ENCODE peak calls at places on chromosomes 7 and 10, in six cellular contexts. One of them, this sample, is unnamed.

GRCh38 chr10:5293691-5294550 is 70.8 kb upstream of the UCN3 start:
- DNase-seq in neuronal stem cell: peak
- DNase-seq in PC-3: peak
- DNase-seq in IMR-90: peak
- DNase-seq in endothelial cell of umbilical vein: peak
- DNase-seq in neural progenitor cell: peak
- DNase-seq in this sample: peak

GRCh38 chr7:31508823-31509222 is 5.1 kb upstream of the ITPRID1 start:
- DNase-seq in neuronal stem cell: no peak
- DNase-seq in PC-3: no peak
- DNase-seq in IMR-90: no peak
- DNase-seq in endothelial cell of umbilical vein: no peak
- DNase-seq in neural progenitor cell: no peak
- DNase-seq in this sample: no peak

GRCh38 chr10:70188768-70189167 is 18.5 kb upstream of the SAR1A start:
- DNase-seq in neuronal stem cell: no peak
- DNase-seq in PC-3: no peak
- DNase-seq in IMR-90: no peak
- DNase-seq in endothelial cell of umbilical vein: no peak
- DNase-seq in neural progenitor cell: no peak
- DNase-seq in this sample: no peak

GRCh38 chr7:152081088-152081487 is 55.6 kb downstream of the GALNT11 start:
- DNase-seq in neuronal stem cell: no peak
- DNase-seq in PC-3: peak
- DNase-seq in IMR-90: no peak
- DNase-seq in endothelial cell of umbilical vein: no peak
- DNase-seq in neural progenitor cell: peak
- DNase-seq in this sample: no peak

GRCh38 chr10:113080621-113081229 is 130.7 kb downstream of the TCF7L2 start:
- DNase-seq in neuronal stem cell: no peak
- DNase-seq in PC-3: no peak
- DNase-seq in IMR-90: no peak
- DNase-seq in endothelial cell of umbilical vein: no peak
- DNase-seq in neural progenitor cell: no peak
- DNase-seq in this sample: no peak

GRCh38 chr10:103632247-103632642 is 138.7 kb downstream of the NEURL1 start:
- DNase-seq in neuronal stem cell: no peak
- DNase-seq in PC-3: no peak
- DNase-seq in IMR-90: no peak
- DNase-seq in endothelial cell of umbilical vein: no peak
- DNase-seq in neural progenitor cell: no peak
- DNase-seq in this sample: peak

GRCh38 chr7:150451833-150452431 is 1.5 kb downstream of the GIMAP8 start:
- DNase-seq in neuronal stem cell: no peak
- DNase-seq in PC-3: no peak
- DNase-seq in IMR-90: no peak
- DNase-seq in endothelial cell of umbilical vein: peak
- DNase-seq in neural progenitor cell: no peak
- DNase-seq in this sample: no peak

GRCh38 chr7:132965951-132966350 is 115.9 kb downstream of the CHCHD3 start:
- DNase-seq in neuronal stem cell: no peak
- DNase-seq in PC-3: peak
- DNase-seq in IMR-90: no peak
- DNase-seq in endothelial cell of umbilical vein: no peak
- DNase-seq in neural progenitor cell: no peak
- DNase-seq in this sample: no peak

GRCh38 chr7:27605689-27606269 is 56.9 kb downstream of the HIBADH start:
- DNase-seq in neuronal stem cell: no peak
- DNase-seq in PC-3: peak
- DNase-seq in IMR-90: peak
- DNase-seq in endothelial cell of umbilical vein: peak
- DNase-seq in neural progenitor cell: peak
- DNase-seq in this sample: peak

GRCh38 chr10:17734432-17735110 is 17.4 kb upstream of the TMEM236 start:
- DNase-seq in neuronal stem cell: no peak
- DNase-seq in PC-3: no peak
- DNase-seq in IMR-90: no peak
- DNase-seq in endothelial cell of umbilical vein: no peak
- DNase-seq in neural progenitor cell: no peak
- DNase-seq in this sample: no peak

GRCh38 chr7:149027055-149027454 is 1.2 kb downstream of the PDIA4 start:
- DNase-seq in neuronal stem cell: no peak
- DNase-seq in PC-3: no peak
- DNase-seq in IMR-90: no peak
- DNase-seq in endothelial cell of umbilical vein: no peak
- DNase-seq in neural progenitor cell: no peak
- DNase-seq in this sample: peak

GRCh38 chr7:133480868-133481267 is 228.0 kb downstream of the EXOC4 start:
- DNase-seq in neuronal stem cell: no peak
- DNase-seq in PC-3: no peak
- DNase-seq in IMR-90: no peak
- DNase-seq in endothelial cell of umbilical vein: no peak
- DNase-seq in neural progenitor cell: no peak
- DNase-seq in this sample: no peak

GRCh38 chr7:45225560-45226335 is 68.2 kb downstream of the RAMP3 start:
- DNase-seq in neuronal stem cell: no peak
- DNase-seq in PC-3: no peak
- DNase-seq in IMR-90: no peak
- DNase-seq in endothelial cell of umbilical vein: no peak
- DNase-seq in neural progenitor cell: no peak
- DNase-seq in this sample: no peak

GRCh38 chr10:80664071-80664680 is 126.5 kb downstream of the SH2D4B start:
- DNase-seq in neuronal stem cell: peak
- DNase-seq in PC-3: peak
- DNase-seq in IMR-90: peak
- DNase-seq in endothelial cell of umbilical vein: peak
- DNase-seq in neural progenitor cell: peak
- DNase-seq in this sample: peak

GRCh38 chr10:67622506-67622905 is 73.5 kb downstream of the CTNNA3 start:
- DNase-seq in neuronal stem cell: no peak
- DNase-seq in PC-3: no peak
- DNase-seq in IMR-90: no peak
- DNase-seq in endothelial cell of umbilical vein: no peak
- DNase-seq in neural progenitor cell: no peak
- DNase-seq in this sample: no peak

GRCh38 chr10:88877298-88877697 is 2.7 kb upstream of the STAMBPL1 start:
- DNase-seq in neuronal stem cell: no peak
- DNase-seq in PC-3: no peak
- DNase-seq in IMR-90: no peak
- DNase-seq in endothelial cell of umbilical vein: no peak
- DNase-seq in neural progenitor cell: no peak
- DNase-seq in this sample: no peak

GRCh38 chr10:64486149-64486548 is 964.9 kb downstream of the REEP3 start:
- DNase-seq in neuronal stem cell: no peak
- DNase-seq in PC-3: peak
- DNase-seq in IMR-90: peak
- DNase-seq in endothelial cell of umbilical vein: no peak
- DNase-seq in neural progenitor cell: no peak
- DNase-seq in this sample: peak

GRCh38 chr7:65749518-65749917 is 123.4 kb upstream of the VKORC1L1 start:
- DNase-seq in neuronal stem cell: no peak
- DNase-seq in PC-3: no peak
- DNase-seq in IMR-90: no peak
- DNase-seq in endothelial cell of umbilical vein: no peak
- DNase-seq in neural progenitor cell: no peak
- DNase-seq in this sample: no peak

GRCh38 chr10:70479161-70479531 is 579 bp downstream of the PALD1 start:
- DNase-seq in neuronal stem cell: no peak
- DNase-seq in PC-3: no peak
- DNase-seq in IMR-90: no peak
- DNase-seq in endothelial cell of umbilical vein: no peak
- DNase-seq in neural progenitor cell: peak
- DNase-seq in this sample: no peak

GRCh38 chr10:132334883-132335188 is 2.8 kb downstream of the LRRC27 start:
- DNase-seq in neuronal stem cell: no peak
- DNase-seq in PC-3: no peak
- DNase-seq in IMR-90: no peak
- DNase-seq in endothelial cell of umbilical vein: no peak
- DNase-seq in neural progenitor cell: no peak
- DNase-seq in this sample: no peak
- H3K9ac ChIP-seq in neuronal stem cell: no peak
- H3K9ac ChIP-seq in PC-3: no peak
- H3K9ac ChIP-seq in IMR-90: no peak
- H3K9ac ChIP-seq in endothelial cell of umbilical vein: no peak
- H3K9ac ChIP-seq in neural progenitor cell: no peak
- H3K9ac ChIP-seq in this sample: no peak

DNA sequence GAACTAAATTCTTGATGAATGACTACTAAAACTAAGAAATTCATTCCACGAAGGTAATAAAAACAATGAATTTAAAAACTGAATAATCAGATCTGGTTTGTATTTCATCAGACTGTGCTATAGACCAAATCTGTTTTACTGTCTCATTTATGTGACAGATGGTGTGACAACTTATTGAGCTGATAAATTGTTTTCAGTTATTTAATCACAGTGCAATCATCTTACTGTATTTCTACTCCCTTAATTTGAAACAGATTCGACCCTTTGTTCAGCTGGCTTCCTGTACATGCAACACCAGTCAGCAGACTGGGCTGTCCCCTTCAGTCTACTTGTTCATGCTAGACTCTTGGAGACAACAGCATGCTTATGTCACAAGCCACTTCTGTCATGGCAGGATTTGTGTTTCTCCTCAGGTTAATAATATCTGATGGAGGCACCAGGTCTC is 150.9 kb downstream of the MBL2 start:
- DNase-seq in neuronal stem cell: no peak
- DNase-seq in PC-3: no peak
- DNase-seq in IMR-90: peak
- DNase-seq in endothelial cell of umbilical vein: peak
- DNase-seq in neural progenitor cell: no peak
- DNase-seq in this sample: peak
- H3K9ac ChIP-seq in neuronal stem cell: no peak
- H3K9ac ChIP-seq in PC-3: no peak
- H3K9ac ChIP-seq in IMR-90: no peak
- H3K9ac ChIP-seq in endothelial cell of umbilical vein: no peak
- H3K9ac ChIP-seq in neural progenitor cell: no peak
- H3K9ac ChIP-seq in this sample: peak

GRCh38 chr7:139360948-139361307 is 1.2 kb downstream of the LUC7L2 start:
- DNase-seq in neuronal stem cell: no peak
- DNase-seq in PC-3: no peak
- DNase-seq in IMR-90: no peak
- DNase-seq in endothelial cell of umbilical vein: no peak
- DNase-seq in neural progenitor cell: no peak
- DNase-seq in this sample: no peak

GRCh38 chr7:139360210-139360947 is 685 bp downstream of the LUC7L2 start:
- DNase-seq in neuronal stem cell: peak
- DNase-seq in PC-3: peak
- DNase-seq in IMR-90: peak
- DNase-seq in endothelial cell of umbilical vein: peak
- DNase-seq in neural progenitor cell: peak
- DNase-seq in this sample: peak

GRCh38 chr7:139362981-139363380 is 3.3 kb downstream of the LUC7L2 start:
- DNase-seq in neuronal stem cell: no peak
- DNase-seq in PC-3: no peak
- DNase-seq in IMR-90: no peak
- DNase-seq in endothelial cell of umbilical vein: no peak
- DNase-seq in neural progenitor cell: no peak
- DNase-seq in this sample: no peak

GRCh38 chr7:139362302-139362701 is 2.6 kb downstream of the LUC7L2 start:
- DNase-seq in neuronal stem cell: no peak
- DNase-seq in PC-3: no peak
- DNase-seq in IMR-90: peak
- DNase-seq in endothelial cell of umbilical vein: no peak
- DNase-seq in neural progenitor cell: peak
- DNase-seq in this sample: no peak

DNA sequence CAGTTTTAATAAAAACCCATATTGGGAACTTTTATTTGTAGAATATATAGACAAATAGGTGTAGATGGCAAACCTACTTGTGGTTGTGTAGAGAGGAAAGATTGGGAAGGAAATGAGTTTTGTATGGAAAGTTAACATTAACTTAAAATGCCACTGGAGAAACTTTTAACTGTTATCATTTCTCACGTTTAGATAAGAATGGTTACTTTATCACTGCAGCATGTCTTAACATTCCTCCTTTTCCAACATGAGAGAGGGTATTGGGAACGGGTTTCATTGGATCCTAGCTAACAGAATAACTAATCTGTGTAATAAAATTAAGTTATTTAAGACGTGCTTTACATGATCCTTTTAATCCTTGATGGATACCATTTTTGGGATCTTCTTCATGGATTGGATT is 1.8 kb downstream of the LUC7L2 start:
- DNase-seq in neuronal stem cell: no peak
- DNase-seq in PC-3: no peak
- DNase-seq in IMR-90: no peak
- DNase-seq in endothelial cell of umbilical vein: peak
- DNase-seq in neural progenitor cell: no peak
- DNase-seq in this sample: no peak
- H3K9ac ChIP-seq in neuronal stem cell: no peak
- H3K9ac ChIP-seq in PC-3: peak
- H3K9ac ChIP-seq in IMR-90: peak
- H3K9ac ChIP-seq in endothelial cell of umbilical vein: peak
- H3K9ac ChIP-seq in neural progenitor cell: peak
- H3K9ac ChIP-seq in this sample: peak

GRCh38 chr10:132518572-132519381 is 18.8 kb upstream of the INPP5A start:
- DNase-seq in neuronal stem cell: no peak
- DNase-seq in PC-3: peak
- DNase-seq in IMR-90: no peak
- DNase-seq in endothelial cell of umbilical vein: no peak
- DNase-seq in neural progenitor cell: peak
- DNase-seq in this sample: no peak

GRCh38 chr10:132521041-132521465 is 16.5 kb upstream of the INPP5A start:
- DNase-seq in neuronal stem cell: no peak
- DNase-seq in PC-3: no peak
- DNase-seq in IMR-90: no peak
- DNase-seq in endothelial cell of umbilical vein: no peak
- DNase-seq in neural progenitor cell: no peak
- DNase-seq in this sample: no peak

GRCh38 chr10:132520147-132520811 is 17.3 kb upstream of the INPP5A start:
- DNase-seq in neuronal stem cell: no peak
- DNase-seq in PC-3: no peak
- DNase-seq in IMR-90: peak
- DNase-seq in endothelial cell of umbilical vein: no peak
- DNase-seq in neural progenitor cell: no peak
- DNase-seq in this sample: peak

GRCh38 chr10:132517951-132518521 is 19.6 kb upstream of the INPP5A start:
- DNase-seq in neuronal stem cell: no peak
- DNase-seq in PC-3: no peak
- DNase-seq in IMR-90: no peak
- DNase-seq in endothelial cell of umbilical vein: no peak
- DNase-seq in neural progenitor cell: peak
- DNase-seq in this sample: no peak

DNA sequence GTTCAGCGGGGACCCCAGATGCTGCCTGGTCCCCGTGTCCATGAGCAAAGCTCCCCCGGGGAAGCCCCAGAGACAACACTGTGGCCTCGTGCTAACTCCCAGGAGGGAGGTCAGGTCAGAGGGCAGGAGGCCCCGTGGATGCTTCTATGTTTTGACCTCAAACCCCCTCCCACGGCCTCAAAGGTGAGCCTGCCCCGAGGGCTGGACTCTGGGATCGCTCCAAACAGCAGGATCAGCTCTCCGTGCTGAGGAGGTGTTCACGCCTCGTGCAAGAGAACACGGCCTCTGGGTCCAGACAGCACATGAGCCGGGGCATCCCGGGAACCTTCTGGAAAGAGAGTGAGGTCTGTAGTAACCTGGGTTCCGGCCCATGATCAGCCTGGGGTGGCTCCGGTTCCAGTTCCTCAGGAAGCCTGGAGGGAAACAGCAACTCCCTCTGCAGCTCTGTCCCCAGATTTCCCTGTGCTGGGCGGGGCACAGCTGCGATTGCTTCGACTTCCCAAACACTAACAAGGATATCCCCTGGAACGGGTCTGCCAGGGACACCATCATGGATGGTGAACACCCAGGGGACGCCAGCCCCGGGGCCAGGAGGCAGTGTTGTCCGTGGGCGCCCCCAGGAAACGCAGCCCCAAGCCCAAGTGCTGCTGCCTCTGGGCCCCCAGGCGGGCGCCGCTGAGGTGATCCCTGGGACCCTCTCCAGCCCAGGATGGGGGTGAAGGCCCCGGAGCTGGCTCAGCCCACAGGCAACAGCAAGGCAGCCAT is 18.0 kb upstream of the INPP5A start:
- DNase-seq in neuronal stem cell: no peak
- DNase-seq in PC-3: no peak
- DNase-seq in IMR-90: no peak
- DNase-seq in endothelial cell of umbilical vein: no peak
- DNase-seq in neural progenitor cell: no peak
- DNase-seq in this sample: no peak
- H3K9ac ChIP-seq in neuronal stem cell: no peak
- H3K9ac ChIP-seq in PC-3: no peak
- H3K9ac ChIP-seq in IMR-90: no peak
- H3K9ac ChIP-seq in endothelial cell of umbilical vein: no peak
- H3K9ac ChIP-seq in neural progenitor cell: no peak
- H3K9ac ChIP-seq in this sample: peak